ENCODE peak calls at places on chromosomes 4 and X, in seven cellular contexts. T is GM23248; H is fibroblast of lung; R is tibial nerve; D is A673; V is cardiac muscle cell; I is CD4-positive, CD25-positive, alpha-beta regulatory T cell. C is an unnamed sample.

GRCh38 chrX:104565791-104566687 is at the start of gene IL1RAPL2:
- DNase-seq in T (peak), H (peak), R (no peak), D (peak), V (peak), I (no peak), C (no peak)

GRCh38 chr4:158005021-158005420 is 167.8 kb downstream of the GASK1B start:
- DNase-seq in T (no peak), H (peak), R (no peak), D (no peak), V (no peak), I (no peak), C (no peak)

GRCh38 chrX:136055651-136056221 is 70.5 kb downstream of the SLC9A6 start:
- DNase-seq in T (peak), H (peak), R (peak), D (peak), V (no peak), I (no peak), C (no peak)

GRCh38 chrX:71107762-71108360 is 1.3 kb upstream of the CXorf65 start:
- DNase-seq in T (no peak), H (no peak), R (no peak), D (no peak), V (peak), I (no peak), C (no peak)

GRCh38 chr4:80138556-80139538 is 58.5 kb upstream of the PRDM8 start:
- DNase-seq in T (peak), H (peak), R (no peak), D (no peak), V (no peak), I (peak), C (no peak)

GRCh38 chrX:22041931-22042530 is 9.9 kb downstream of the PHEX start:
- DNase-seq in T (no peak), H (no peak), R (no peak), D (no peak), V (no peak), I (no peak), C (no peak)

GRCh38 chrX:129773649-129774458 is 5.9 kb upstream of the SASH3 start:
- DNase-seq in T (no peak), H (no peak), R (no peak), D (no peak), V (no peak), I (no peak), C (no peak)

GRCh38 chrX:88355252-88355651 is 391.8 kb upstream of the CPXCR1 start:
- DNase-seq in T (no peak), H (no peak), R (no peak), D (no peak), V (no peak), I (no peak), C (no peak)

GRCh38 chrX:119790977-119791436 is 423 bp downstream of the RPL39 start:
- DNase-seq in T (peak), H (peak), R (peak), D (peak), V (peak), I (peak), C (no peak)

DNA sequence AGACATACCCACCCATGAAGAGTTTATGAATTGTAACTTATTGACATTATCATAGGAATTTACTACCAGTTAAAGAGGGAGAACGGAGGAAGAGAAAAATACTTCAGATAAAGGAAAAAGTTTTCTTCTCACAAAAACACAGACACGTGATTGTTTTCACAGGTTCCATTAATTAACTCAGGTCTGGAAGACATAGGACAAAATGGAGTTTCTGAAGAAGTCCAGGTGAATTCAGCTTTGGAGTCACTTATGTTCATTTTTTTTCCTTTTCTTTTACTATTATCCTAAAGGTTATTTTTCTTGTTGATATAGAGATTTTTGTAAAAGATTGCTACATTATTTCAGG is 20.5 kb downstream of the NIPAL1 start:
- DNase-seq in T (no peak), H (no peak), R (no peak), D (no peak), V (no peak), I (no peak), C (no peak)
- H3K27ac ChIP-seq in T (no peak), H (no peak), R (no peak), D (no peak), V (no peak), I (no peak), C (no peak)

DNA sequence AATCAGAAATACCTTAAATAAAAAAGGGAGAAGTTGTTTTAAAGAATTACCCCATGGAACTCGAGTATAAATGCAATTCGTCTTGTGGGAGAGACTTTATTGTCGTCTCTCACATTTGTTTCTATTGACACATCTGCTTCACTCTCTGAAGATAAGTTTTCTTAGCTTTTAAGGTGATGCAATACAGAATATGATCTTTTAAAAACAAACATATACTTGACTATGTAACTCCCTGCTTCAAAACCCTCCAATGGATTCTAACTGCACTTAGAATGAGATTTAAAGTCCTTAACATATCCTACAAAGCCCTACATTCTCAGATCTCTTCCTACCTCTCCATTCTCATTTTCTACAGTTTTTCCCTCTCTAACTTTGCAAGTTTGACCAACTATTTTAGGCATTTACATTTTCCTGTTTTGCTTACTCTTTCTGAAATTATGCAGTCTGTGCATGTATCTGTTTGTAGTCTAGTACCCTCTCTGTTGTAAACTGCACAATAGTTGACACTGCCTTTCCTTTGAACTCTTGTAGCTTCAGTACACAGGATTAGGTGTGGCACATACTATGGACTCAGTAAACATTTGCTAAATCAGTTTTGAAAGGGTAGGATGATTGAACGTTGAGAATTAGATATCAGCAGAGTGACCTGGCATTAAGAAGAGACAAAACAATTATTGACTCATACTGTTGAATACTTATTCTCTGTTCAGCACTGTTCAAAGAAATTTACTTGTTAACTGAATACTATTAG is 59.8 kb downstream of the AGTR2 start:
- DNase-seq in T (no peak), H (no peak), R (no peak), D (no peak), V (no peak), I (no peak), C (no peak)
- H3K27ac ChIP-seq in T (no peak), H (no peak), R (no peak), D (no peak), V (no peak), I (no peak), C (no peak)

DNA sequence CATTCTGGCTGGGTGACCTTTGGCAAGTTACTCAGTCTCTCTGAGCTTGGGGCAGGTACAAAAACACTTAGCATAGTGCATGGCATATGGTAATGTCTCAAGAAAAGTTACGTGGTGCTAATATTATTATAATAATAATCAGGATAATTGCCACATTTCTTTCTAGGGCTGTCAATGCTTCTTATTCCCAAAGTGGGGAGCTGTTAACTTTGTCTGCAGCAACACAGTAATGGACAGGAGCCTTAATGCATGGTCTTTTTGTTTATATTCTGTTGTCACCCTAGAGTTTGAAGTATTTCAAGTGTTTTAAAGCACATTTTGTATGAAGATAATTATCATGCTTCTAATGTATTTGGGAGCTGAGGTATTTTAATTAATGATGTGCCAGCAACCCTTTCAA is 121.8 kb downstream of the FHIP1A start:
- DNase-seq in T (peak), H (no peak), R (no peak), D (no peak), V (peak), I (no peak), C (no peak)
- H3K27ac ChIP-seq in T (no peak), H (no peak), R (no peak), D (no peak), V (no peak), I (no peak), C (no peak)

DNA sequence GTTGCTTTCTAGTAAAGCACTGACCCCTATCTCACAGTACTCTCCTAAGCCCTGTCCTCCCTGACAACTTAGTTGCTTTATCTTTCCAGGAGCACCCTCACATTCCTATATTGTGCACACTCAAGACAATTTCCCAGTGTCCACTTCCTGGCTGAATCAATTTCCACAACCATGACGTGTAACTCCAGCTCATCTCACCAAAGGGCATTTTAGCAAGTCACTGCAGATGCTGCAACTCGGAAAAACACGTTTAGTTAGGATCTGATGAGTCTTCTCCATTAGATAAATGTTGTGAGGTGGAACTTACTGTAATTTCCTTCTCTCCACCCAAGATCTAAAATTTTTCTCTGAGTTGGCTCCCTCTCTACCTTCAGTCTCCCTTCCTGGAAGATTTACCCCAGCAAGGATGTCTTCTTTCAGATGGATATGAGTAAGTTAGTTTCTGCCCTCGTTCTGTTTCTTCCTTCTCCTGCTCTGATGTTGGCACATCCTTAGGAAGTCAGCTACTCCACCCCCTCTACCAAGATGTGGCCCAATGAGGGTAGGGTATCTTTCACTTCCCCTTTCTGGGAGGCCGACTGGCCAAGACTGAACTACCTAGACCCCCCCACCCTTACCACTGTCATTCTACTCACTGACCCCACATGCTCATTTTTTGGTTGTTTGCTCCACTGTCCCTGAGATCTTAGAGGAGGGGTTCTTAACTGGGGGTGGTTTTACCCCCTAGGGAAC is 28.7 kb upstream of the IL13RA1 start:
- DNase-seq in T (peak), H (no peak), R (no peak), D (no peak), V (no peak), I (no peak), C (no peak)
- H3K27ac ChIP-seq in T (no peak), H (no peak), R (no peak), D (no peak), V (no peak), I (no peak), C (no peak)

GRCh38 chr4:106430797-106431196 is 62.2 kb upstream of the GIMD1 start:
- DNase-seq in T (no peak), H (no peak), R (no peak), D (no peak), V (no peak), I (no peak), C (no peak)
- H3K27ac ChIP-seq in T (no peak), H (no peak), R (no peak), D (no peak), V (no peak), I (no peak), C (no peak)

GRCh38 chrX:53716328-53717088 is 30.0 kb upstream of the HUWE1 start:
- DNase-seq in T (no peak), H (peak), R (no peak), D (no peak), V (no peak), I (peak), C (no peak)
- H3K27ac ChIP-seq in T (no peak), H (no peak), R (no peak), D (no peak), V (no peak), I (peak), C (no peak)

GRCh38 chr4:70442474-70442873 is 29.5 kb upstream of the MUC7 start:
- DNase-seq in T (no peak), H (no peak), R (no peak), D (no peak), V (no peak), I (no peak), C (no peak)
- H3K27ac ChIP-seq in T (no peak), H (no peak), R (no peak), D (no peak), V (no peak), I (no peak), C (no peak)

GRCh38 chr4:164606478-164606877 is 147.5 kb upstream of the SMIM31 start:
- DNase-seq in T (no peak), H (no peak), R (no peak), D (no peak), V (no peak), I (no peak), C (no peak)
- H3K27ac ChIP-seq in T (no peak), H (no peak), R (no peak), D (no peak), V (no peak), I (no peak), C (no peak)

GRCh38 chr4:98963538-98964433 is 31.7 kb upstream of the METAP1 start:
- DNase-seq in T (peak), H (peak), R (no peak), D (no peak), V (no peak), I (no peak), C (no peak)
- H3K27ac ChIP-seq in T (peak), H (no peak), R (no peak), D (no peak), V (no peak), I (no peak), C (no peak)

GRCh38 chr4:83542225-83542624 is 6.3 kb downstream of the GPAT3 start:
- DNase-seq in T (no peak), H (no peak), R (no peak), D (no peak), V (peak), I (no peak), C (no peak)

GRCh38 chr4:83552085-83552484 is 16.2 kb downstream of the GPAT3 start:
- DNase-seq in T (peak), H (peak), R (no peak), D (peak), V (no peak), I (no peak), C (no peak)

GRCh38 chr4:83548151-83548905 is 12.4 kb downstream of the GPAT3 start:
- DNase-seq in T (peak), H (peak), R (peak), D (peak), V (no peak), I (no peak), C (no peak)

DNA sequence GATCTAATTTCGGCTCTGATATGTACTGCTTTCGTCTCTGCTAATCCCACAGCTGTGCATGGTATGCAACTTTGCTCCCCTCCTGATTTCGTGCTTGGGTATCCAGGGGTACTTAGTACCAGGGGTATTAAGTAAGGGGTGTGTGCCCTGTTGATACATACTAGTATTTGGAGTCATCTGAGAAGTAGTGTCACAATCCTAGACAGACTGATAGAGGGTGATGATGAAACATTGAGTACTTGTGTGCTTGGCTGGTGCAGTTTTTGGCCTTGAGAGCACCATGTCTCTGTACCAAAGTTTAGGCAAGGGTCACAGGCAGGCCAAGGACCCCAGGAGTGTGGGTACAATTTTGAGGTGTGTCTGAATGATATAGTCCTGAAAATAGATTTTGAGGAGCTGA is 10.9 kb downstream of the GPAT3 start:
- DNase-seq in T (peak), H (no peak), R (no peak), D (no peak), V (no peak), I (no peak), C (no peak)
- H3K27ac ChIP-seq in T (no peak), H (no peak), R (no peak), D (no peak), V (no peak), I (no peak), C (no peak)